ENCODE peak calls at places on chromosomes 16 and 17, in five cellular contexts. C is psoas muscle, P is colonic mucosa, B is lower lobe of right lung, O is Peyer's patch. Z is an unnamed sample. For H3K36me3, the result is how much of the 10 kb centered on the place peaks cover.

GRCh38 chr17:34892864-34893263 is 68.4 kb downstream of the CCT6B start:
- DNase-seq in P (no peak), B (no peak), C (no peak), O (no peak), Z (peak)

GRCh38 chr16:25868041-25868600 is 176.4 kb downstream of the HS3ST4 start:
- DNase-seq in P (no peak), C (no peak), B (no peak), O (no peak), Z (no peak)

GRCh38 chr17:16491703-16492612 is at the start of gene LRRC75A:
- DNase-seq in B (peak), P (peak), O (peak), C (peak), Z (peak)

GRCh38 chr17:7173687-7174602 is 5.2 kb downstream of the ASGR1 start:
- DNase-seq in P (peak), C (peak), O (no peak), B (peak), Z (peak)

GRCh38 chr17:3750926-3751325 is 27.2 kb downstream of the HASPIN start:
- DNase-seq in B (no peak), C (no peak), P (no peak), O (no peak), Z (peak)

GRCh38 chr17:47267354-47267828 is 13.8 kb downstream of the ITGB3 start:
- DNase-seq in O (no peak), C (no peak), B (no peak), P (no peak), Z (peak)

GRCh38 chr16:50721549-50722409 is 20.1 kb upstream of the CYLD start:
- DNase-seq in C (no peak), O (no peak), P (no peak), B (no peak), Z (no peak)

GRCh38 chr17:81398855-81399451 is 3.7 kb downstream of the BAHCC1 start:
- DNase-seq in C (peak), O (no peak), P (peak), B (no peak), Z (no peak)

GRCh38 chr16:29994613-29995329 is 646 bp downstream of the HIRIP3 start:
- DNase-seq in B (no peak), C (no peak), P (peak), O (peak), Z (peak)

GRCh38 chr16:67393111-67393789 is at the start of gene TPPP3:
- DNase-seq in P (peak), B (peak), C (peak), O (peak), Z (peak)

GRCh38 chr16:21159281-21159951 is 942 bp downstream of the LDAF1 start:
- DNase-seq in P (peak), B (peak), O (peak), C (peak), Z (peak)

GRCh38 chr17:1686086-1686485 is 1.4 kb upstream of the PRPF8 start:
- DNase-seq in B (no peak), C (no peak), P (no peak), O (no peak), Z (no peak)

GRCh38 chr17:21013983-21014382 is 28.8 kb downstream of the USP22 start:
- DNase-seq in O (no peak), P (no peak), C (no peak), B (no peak), Z (no peak)

GRCh38 chr16:67613808-67614207 is 31.1 kb upstream of the CARMIL2 start:
- DNase-seq in P (no peak), B (no peak), C (no peak), O (no peak), Z (no peak)

GRCh38 chr17:59751955-59752413 is 44.5 kb downstream of the VMP1 start:
- DNase-seq in P (no peak), B (no peak), O (no peak), C (no peak), Z (no peak)

GRCh38 chr16:2238396-2239230 is 2.4 kb downstream of the DNASE1L2 start:
- DNase-seq in P (no peak), O (no peak), B (no peak), C (no peak), Z (peak)

GRCh38 chr16:55900616-55901393 is 25.6 kb upstream of the CES5A start:
- DNase-seq in B (no peak), C (no peak), P (no peak), O (no peak), Z (no peak)

GRCh38 chr17:74427763-74428153 is 4.1 kb upstream of the GPRC5C start:
- DNase-seq in C (no peak), P (no peak), B (no peak), O (no peak), Z (no peak)

GRCh38 chr17:35972066-35972465 is 9.2 kb downstream of the CCL16 start:
- DNase-seq in C (no peak), B (no peak), O (no peak), P (no peak), Z (no peak)

GRCh38 chr17:74276561-74277009 is 2.6 kb downstream of the DNAI2 start:
- DNase-seq in P (no peak), B (no peak), O (no peak), C (no peak), Z (no peak)

GRCh38 chr17:2102931-2103398 is 48.1 kb downstream of the HIC1 start:
- DNase-seq in B (no peak), O (no peak), P (no peak), C (no peak), Z (no peak)

GRCh38 chr16:81012974-81013373 is 6.0 kb downstream of the CENPN start:
- DNase-seq in B (no peak), C (no peak), P (no peak), O (no peak), Z (no peak)

GRCh38 chr17:40559954-40560591 is 5.2 kb downstream of the CCR7 start:
- DNase-seq in C (peak), O (peak), P (peak), B (peak), Z (peak)

GRCh38 chr16:87086575-87086974 is 230.6 kb downstream of the C16orf95 start:
- DNase-seq in P (no peak), O (no peak), B (no peak), C (no peak), Z (no peak)

GRCh38 chr16:30901201-30902069 is 5.0 kb downstream of the CTF1 start:
- DNase-seq in B (no peak), P (no peak), C (no peak), O (no peak), Z (no peak)

GRCh38 chr17:78910885-78911284 is 7.9 kb upstream of the CEP295NL start:
- DNase-seq in C (no peak), P (no peak), B (no peak), O (no peak), Z (no peak)

GRCh38 chr17:83144421-83145357 is 65.3 kb downstream of the METRNL start:
- DNase-seq in C (peak), B (peak), P (no peak), O (no peak), Z (no peak)

GRCh38 chr16:56758930-56759329 is 29.0 kb downstream of the NUP93 start:
- DNase-seq in C (no peak), B (no peak), O (no peak), P (no peak), Z (no peak)

GRCh38 chr17:79301469-79301868 is 226.8 kb downstream of the ENGASE start:
- DNase-seq in B (no peak), O (no peak), C (no peak), P (no peak), Z (no peak)

GRCh38 chr16:10598157-10598556 is 17.8 kb upstream of the EMP2 start:
- DNase-seq in B (peak), P (peak), C (peak), O (peak), Z (peak)

GRCh38 chr16:11025120-11025531 is 80.8 kb downstream of the CLEC16A start:
- DNase-seq in C (no peak), B (no peak), O (no peak), P (no peak), Z (no peak)

GRCh38 chr17:68456529-68457167 is 648 bp downstream of the WIPI1 start:
- DNase-seq in P (peak), B (peak), C (peak), O (peak), Z (peak)

GRCh38 chr17:61815863-61816523 is 47.3 kb downstream of the BRIP1 start:
- DNase-seq in B (no peak), P (no peak), C (no peak), O (no peak), Z (no peak)

DNA sequence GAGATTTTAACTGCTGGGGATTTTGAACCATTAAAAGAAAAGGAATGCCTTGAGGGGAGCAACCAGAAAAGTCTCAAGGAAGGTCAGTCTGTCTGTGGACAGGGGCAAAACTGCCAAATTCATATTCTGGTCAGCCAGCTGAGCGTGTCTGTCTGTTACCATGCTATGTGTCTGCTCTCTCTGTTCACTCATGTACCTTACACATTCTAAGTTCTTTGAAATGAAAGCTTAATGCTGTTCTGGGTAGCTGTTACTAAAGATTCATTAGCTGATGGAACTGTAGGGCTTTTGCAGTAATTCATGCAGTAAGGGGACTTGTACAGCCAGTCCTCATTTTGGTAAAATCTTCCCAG is 115.8 kb downstream of the MRTFB start:
- DNase-seq in C (no peak), B (no peak), P (no peak), O (no peak), Z (no peak)
- H3K4me3 ChIP-seq in C (peak), B (peak), P (no peak), O (peak), Z (no peak)

GRCh38 chr16:85077039-85077438 is 35.2 kb downstream of the CIBAR2 start:
- DNase-seq in O (no peak), P (no peak), C (no peak), B (no peak), Z (no peak)

GRCh38 chr16:85078176-85078700 is 34.0 kb downstream of the CIBAR2 start:
- DNase-seq in B (no peak), C (no peak), O (no peak), P (no peak), Z (no peak)

GRCh38 chr16:85075236-85075924 is 36.9 kb downstream of the CIBAR2 start:
- DNase-seq in P (no peak), C (no peak), B (no peak), O (no peak), Z (no peak)

GRCh38 chr16:85078952-85079351 is 33.3 kb downstream of the CIBAR2 start:
- DNase-seq in B (no peak), P (no peak), C (no peak), O (no peak), Z (no peak)

GRCh38 chr16:85077576-85078125 is 34.6 kb downstream of the CIBAR2 start:
- DNase-seq in C (no peak), O (no peak), B (no peak), P (no peak), Z (no peak)
- H3K36me3 ChIP-seq in C (under half), O (half or more), B (half or more), P (under half), Z (under half)

GRCh38 chr16:75086281-75086680 is 30.3 kb downstream of the LDHD start:
- DNase-seq in O (no peak), B (no peak), P (no peak), C (no peak), Z (no peak)

GRCh38 chr16:75087040-75087979 is 29.3 kb downstream of the LDHD start:
- DNase-seq in B (no peak), P (peak), O (no peak), C (peak), Z (peak)

GRCh38 chr16:75083826-75084225 is 32.8 kb downstream of the LDHD start:
- DNase-seq in O (no peak), B (no peak), P (no peak), C (no peak), Z (no peak)

GRCh38 chr16:75088226-75088625 is 28.4 kb downstream of the LDHD start:
- DNase-seq in B (no peak), C (no peak), O (no peak), P (no peak), Z (no peak)

GRCh38 chr16:75085556-75085955 is 31.0 kb downstream of the LDHD start:
- DNase-seq in B (no peak), O (no peak), C (no peak), P (no peak), Z (no peak)
- H3K27ac ChIP-seq in B (no peak), O (no peak), C (peak), P (no peak), Z (no peak)

GRCh38 chr16:62642677-62643076 is 606.4 kb upstream of the CDH8 start:
- DNase-seq in O (no peak), B (no peak), P (no peak), C (no peak), Z (no peak)

GRCh38 chr16:62638964-62639861 is 603.0 kb upstream of the CDH8 start:
- DNase-seq in C (no peak), B (no peak), P (no peak), O (no peak), Z (no peak)

GRCh38 chr16:62644030-62644812 is 608.0 kb upstream of the CDH8 start:
- DNase-seq in B (no peak), O (no peak), P (no peak), C (peak), Z (no peak)

GRCh38 chr16:62639890-62640289 is 603.7 kb upstream of the CDH8 start:
- DNase-seq in P (no peak), O (no peak), C (no peak), B (no peak), Z (no peak)

GRCh38 chr16:62638324-62638911 is 602.2 kb upstream of the CDH8 start:
- DNase-seq in B (no peak), O (no peak), C (no peak), P (no peak), Z (no peak)
- H3K4me3 ChIP-seq in B (no peak), O (no peak), C (no peak), P (no peak), Z (no peak)

GRCh38 chr17:600576-601301 is 113.9 kb downstream of the VPS53 start:
- DNase-seq in O (no peak), C (no peak), B (no peak), P (no peak), Z (no peak)
- H3K36me3 ChIP-seq in O (under half), C (under half), B (under half), P (under half), Z (under half)

GRCh38 chr17:77456951-77457548 is 316.3 kb downstream of the SEC14L1 start:
- DNase-seq in B (no peak), C (no peak), O (no peak), P (no peak), Z (no peak)
- H3K27ac ChIP-seq in B (peak), C (no peak), O (peak), P (peak), Z (peak)

GRCh38 chr16:27849621-27850020 is 213.9 kb downstream of the GSG1L start:
- DNase-seq in P (no peak), C (no peak), B (no peak), O (no peak), Z (no peak)
- H3K4me3 ChIP-seq in P (no peak), C (no peak), B (no peak), O (no peak), Z (no peak)

GRCh38 chr17:77210331-77210730 is 69.6 kb downstream of the SEC14L1 start:
- DNase-seq in P (no peak), O (no peak), B (no peak), C (no peak), Z (no peak)

GRCh38 chr17:77212081-77212832 is 71.5 kb downstream of the SEC14L1 start:
- DNase-seq in P (no peak), B (no peak), O (no peak), C (no peak), Z (no peak)

GRCh38 chr17:77211681-77212080 is 70.9 kb downstream of the SEC14L1 start:
- DNase-seq in P (no peak), B (no peak), C (peak), O (no peak), Z (no peak)

GRCh38 chr17:77209330-77209748 is 68.6 kb downstream of the SEC14L1 start:
- DNase-seq in B (no peak), C (no peak), O (no peak), P (no peak), Z (no peak)

DNA sequence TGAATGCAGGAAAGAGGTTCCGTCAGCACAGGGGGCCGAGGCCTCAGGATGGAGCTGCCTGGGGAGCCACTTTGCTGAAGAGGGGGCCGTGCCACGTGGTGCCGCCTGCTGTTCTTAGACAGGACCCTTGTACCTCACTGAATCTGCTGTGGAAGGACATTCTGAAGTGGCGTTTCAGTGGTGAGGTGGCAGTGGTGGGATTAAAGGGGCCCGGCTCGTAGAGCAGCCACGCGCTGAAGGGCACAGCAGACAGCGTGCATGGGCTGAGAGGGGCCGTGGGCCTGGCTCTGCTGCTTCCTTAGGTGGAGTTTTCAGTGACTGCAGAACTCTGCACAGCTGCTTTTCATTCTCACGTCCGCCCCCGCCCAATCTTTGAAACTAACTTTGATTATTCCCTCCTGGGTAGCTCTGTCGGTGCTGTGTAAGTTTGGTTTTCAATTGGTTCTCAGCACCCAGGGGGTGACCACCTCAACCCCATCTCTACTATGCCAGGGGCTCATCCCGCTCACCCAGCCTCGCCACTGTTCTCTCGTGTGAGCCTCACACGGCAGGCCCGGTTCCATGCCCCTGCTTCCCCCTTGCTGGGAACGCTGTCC is 70.3 kb downstream of the SEC14L1 start:
- DNase-seq in P (no peak), C (no peak), B (no peak), O (no peak), Z (no peak)
- H3K36me3 ChIP-seq in P (under half), C (under half), B (half or more), O (half or more), Z (under half)